ENCODE peak calls at places on chromosomes 13 and 19, in five cellular contexts. One of them, this sample, is unnamed.

GRCh38 chr13:98846521-98846920 is 94.0 kb upstream of the SLC15A1 start:
- DNase-seq in uterus: no peak
- DNase-seq in progenitor cell of endocrine pancreas: no peak
- DNase-seq in activated CD8-positive, alpha-beta T cell treated with anti-CD3 and anti-CD28 coated beads for 36 hours: no peak
- DNase-seq in CD4-positive, CD25-positive, alpha-beta regulatory T cell: no peak
- DNase-seq in this sample: no peak

GRCh38 chr19:28960986-28961705 is 251.8 kb downstream of the UQCRFS1 start:
- DNase-seq in progenitor cell of endocrine pancreas: no peak
- DNase-seq in uterus: no peak
- DNase-seq in activated CD8-positive, alpha-beta T cell treated with anti-CD3 and anti-CD28 coated beads for 36 hours: no peak
- DNase-seq in CD4-positive, CD25-positive, alpha-beta regulatory T cell: no peak
- DNase-seq in this sample: no peak

GRCh38 chr13:112725346-112726017 is 35.6 kb downstream of the ATP11A start:
- DNase-seq in progenitor cell of endocrine pancreas: no peak
- DNase-seq in uterus: no peak
- DNase-seq in CD4-positive, CD25-positive, alpha-beta regulatory T cell: no peak
- DNase-seq in activated CD8-positive, alpha-beta T cell treated with anti-CD3 and anti-CD28 coated beads for 36 hours: peak; percentile 51
- DNase-seq in this sample: no peak

GRCh38 chr13:75968103-75968838 is 332.1 kb downstream of the LMO7 start:
- DNase-seq in uterus: no peak
- DNase-seq in CD4-positive, CD25-positive, alpha-beta regulatory T cell: no peak
- DNase-seq in progenitor cell of endocrine pancreas: no peak
- DNase-seq in activated CD8-positive, alpha-beta T cell treated with anti-CD3 and anti-CD28 coated beads for 36 hours: no peak
- DNase-seq in this sample: no peak

GRCh38 chr19:42596391-42597071 is 1.8 kb upstream of the CEACAM8 start:
- DNase-seq in CD4-positive, CD25-positive, alpha-beta regulatory T cell: peak; percentile 11
- DNase-seq in progenitor cell of endocrine pancreas: peak; percentile 48
- DNase-seq in activated CD8-positive, alpha-beta T cell treated with anti-CD3 and anti-CD28 coated beads for 36 hours: peak; percentile 43
- DNase-seq in uterus: no peak
- DNase-seq in this sample: no peak

GRCh38 chr19:18109363-18109730 is 11.8 kb downstream of the MAST3 start:
- DNase-seq in progenitor cell of endocrine pancreas: no peak
- DNase-seq in CD4-positive, CD25-positive, alpha-beta regulatory T cell: no peak
- DNase-seq in activated CD8-positive, alpha-beta T cell treated with anti-CD3 and anti-CD28 coated beads for 36 hours: no peak
- DNase-seq in uterus: no peak
- DNase-seq in this sample: no peak

GRCh38 chr13:45851171-45851889 is at the start of gene SIAH3:
- DNase-seq in activated CD8-positive, alpha-beta T cell treated with anti-CD3 and anti-CD28 coated beads for 36 hours: peak; percentile 41
- DNase-seq in progenitor cell of endocrine pancreas: no peak
- DNase-seq in uterus: no peak
- DNase-seq in CD4-positive, CD25-positive, alpha-beta regulatory T cell: no peak
- DNase-seq in this sample: no peak

GRCh38 chr13:76723551-76724232 is 162.5 kb downstream of the KCTD12 start:
- DNase-seq in CD4-positive, CD25-positive, alpha-beta regulatory T cell: no peak
- DNase-seq in progenitor cell of endocrine pancreas: no peak
- DNase-seq in uterus: no peak
- DNase-seq in activated CD8-positive, alpha-beta T cell treated with anti-CD3 and anti-CD28 coated beads for 36 hours: peak; percentile 17
- DNase-seq in this sample: no peak

GRCh38 chr13:111973186-111974064 is 93.5 kb upstream of the SOX1 start:
- DNase-seq in uterus: no peak
- DNase-seq in CD4-positive, CD25-positive, alpha-beta regulatory T cell: no peak
- DNase-seq in activated CD8-positive, alpha-beta T cell treated with anti-CD3 and anti-CD28 coated beads for 36 hours: no peak
- DNase-seq in progenitor cell of endocrine pancreas: no peak
- DNase-seq in this sample: peak; percentile 64